ENCODE peak calls at places on chromosomes 2 and 18, in ten cellular contexts. R is SJSA1, J is AG10803, I is astrocyte of the spinal cord, F is cardiac fibroblast, C is Peyer's patch, K is tibial artery, U is kidney, V is HFF-Myc, Z is psoas muscle. L is an unnamed sample.

GRCh38 chr18:7945882-7946281 is 378.8 kb downstream of the PTPRM start:
- DNase-seq in R (peak), J (peak), I (peak), F (peak), C (peak), K (no peak), U (no peak), V (peak), Z (no peak), L (no peak)

GRCh38 chr2:126963390-126963789 is 64.7 kb downstream of the TEX51 start:
- DNase-seq in R (no peak), J (no peak), I (no peak), F (no peak), C (no peak), K (no peak), U (no peak), V (no peak), Z (no peak), L (no peak)

GRCh38 chr18:21191596-21192307 is 50.3 kb upstream of the GREB1L start:
- DNase-seq in R (peak), J (peak), I (peak), F (peak), C (peak), K (peak), U (no peak), V (peak), Z (peak), L (peak)

GRCh38 chr2:99863914-99864273 is 278.5 kb downstream of the AFF3 start:
- DNase-seq in R (no peak), J (no peak), I (no peak), F (no peak), C (no peak), K (no peak), U (no peak), V (no peak), Z (no peak), L (no peak)

GRCh38 chr2:36356199-36356989 is 816 bp downstream of the CRIM1 start:
- DNase-seq in R (peak), J (peak), I (no peak), F (no peak), C (peak), K (peak), U (peak), V (no peak), Z (peak), L (peak)

GRCh38 chr18:80126797-80127196 is 17.7 kb downstream of the ADNP2 start:
- DNase-seq in R (no peak), J (no peak), I (no peak), F (no peak), C (no peak), K (no peak), U (no peak), V (no peak), Z (no peak), L (no peak)

GRCh38 chr2:48189552-48190228 is 283.4 kb upstream of the FBXO11 start:
- DNase-seq in R (no peak), J (no peak), I (no peak), F (no peak), C (peak), K (no peak), U (no peak), V (no peak), Z (peak), L (no peak)

GRCh38 chr18:23257686-23258565 is 122.6 kb downstream of the CABLES1 start:
- DNase-seq in R (no peak), J (peak), I (peak), F (peak), C (no peak), K (no peak), U (no peak), V (no peak), Z (no peak), L (no peak)

GRCh38 chr2:111665551-111666116 is 218.4 kb downstream of the ANAPC1 start:
- DNase-seq in R (no peak), J (no peak), I (no peak), F (no peak), C (no peak), K (no peak), U (no peak), V (no peak), Z (no peak), L (no peak)

GRCh38 chr2:80238692-80239469 is 65.7 kb downstream of the LRRTM1 start:
- DNase-seq in R (peak), J (peak), I (no peak), F (peak), C (peak), K (no peak), U (no peak), V (peak), Z (no peak), L (peak)

GRCh38 chr2:198697218-198697617 is 760.5 kb downstream of the SATB2 start:
- DNase-seq in R (no peak), J (no peak), I (no peak), F (no peak), C (no peak), K (no peak), U (no peak), V (no peak), Z (no peak), L (no peak)

GRCh38 chr18:30486856-30487255 is 555.7 kb downstream of the DSC3 start:
- DNase-seq in R (no peak), J (peak), I (peak), F (peak), C (no peak), K (no peak), U (no peak), V (no peak), Z (no peak), L (no peak)

GRCh38 chr2:162487816-162488215 is 143.9 kb downstream of the GCA start:
- DNase-seq in R (no peak), J (no peak), I (no peak), F (no peak), C (no peak), K (no peak), U (no peak), V (no peak), Z (no peak), L (no peak)

DNA sequence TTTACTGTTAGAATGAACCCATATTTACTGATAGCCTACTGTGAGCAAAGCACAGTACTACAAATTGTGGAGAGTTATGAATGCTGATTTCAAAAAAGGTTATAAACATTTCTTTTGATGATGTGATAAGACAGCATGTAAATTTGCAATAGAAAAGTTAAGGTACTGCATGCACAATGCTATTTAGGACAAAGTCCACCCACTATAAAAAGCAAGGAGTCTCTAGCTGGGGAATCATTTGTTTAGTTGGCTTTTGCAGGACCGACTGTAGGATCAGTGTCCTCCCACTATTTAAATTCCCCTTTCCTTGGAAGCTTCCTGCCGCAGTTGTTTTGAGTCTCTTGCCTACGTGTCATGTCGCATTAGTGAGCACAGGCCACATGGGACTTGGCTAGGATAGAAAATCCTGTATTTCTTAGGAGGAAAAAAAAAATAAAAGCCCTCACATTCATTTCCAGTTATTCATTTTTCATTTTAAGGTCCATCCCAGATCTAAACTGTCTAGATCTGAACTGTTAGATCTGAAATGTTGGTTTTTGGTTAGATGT is 13.1 kb downstream of the QPCT start:
- DNase-seq in R (no peak), J (peak), I (no peak), F (no peak), C (no peak), K (no peak), U (no peak), V (no peak), Z (no peak), L (no peak)
- H3K4me3 ChIP-seq in R (no peak), J (no peak), I (no peak), F (no peak), C (no peak), K (no peak), U (no peak), V (no peak), Z (no peak), L (no peak)

DNA sequence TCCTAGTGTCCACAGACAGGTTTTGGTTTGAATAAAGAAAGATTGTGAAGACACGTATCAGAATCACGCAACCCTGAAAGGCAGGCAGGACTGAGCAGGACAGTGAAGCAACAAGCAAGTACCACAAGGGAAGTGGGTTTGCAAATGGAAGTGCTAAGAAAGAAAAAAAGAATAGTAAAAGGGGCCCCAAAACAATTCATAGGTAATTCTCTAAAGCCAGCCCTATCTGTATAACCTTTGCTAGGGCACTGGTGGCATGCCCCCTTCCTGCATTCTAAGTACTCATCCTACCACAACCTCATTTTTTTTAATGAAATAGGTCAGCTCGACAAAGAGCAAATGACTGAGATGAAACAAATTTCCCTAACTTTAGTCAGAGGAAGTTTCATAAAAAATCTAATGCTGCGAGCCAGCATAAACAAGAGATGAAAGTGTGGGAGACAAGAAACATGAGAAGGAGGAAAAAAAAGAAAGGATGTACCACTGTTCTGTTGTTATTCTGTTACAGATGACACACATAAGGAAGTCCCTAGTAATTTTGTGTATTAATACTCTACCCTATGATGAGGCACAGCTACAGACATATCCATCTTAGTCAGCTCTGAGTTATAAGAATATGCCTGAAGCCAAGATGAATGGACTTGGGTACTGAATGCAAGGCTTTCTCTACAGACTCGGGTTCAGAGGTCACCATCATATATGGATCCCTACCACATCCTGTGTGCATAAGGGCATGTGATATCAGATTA is 32.2 kb downstream of the IKZF2 start:
- DNase-seq in R (no peak), J (peak), I (peak), F (peak), C (no peak), K (no peak), U (no peak), V (no peak), Z (no peak), L (no peak)
- H3K4me3 ChIP-seq in R (no peak), J (no peak), I (no peak), F (no peak), C (no peak), K (no peak), U (no peak), V (no peak), Z (no peak), L (no peak)

DNA sequence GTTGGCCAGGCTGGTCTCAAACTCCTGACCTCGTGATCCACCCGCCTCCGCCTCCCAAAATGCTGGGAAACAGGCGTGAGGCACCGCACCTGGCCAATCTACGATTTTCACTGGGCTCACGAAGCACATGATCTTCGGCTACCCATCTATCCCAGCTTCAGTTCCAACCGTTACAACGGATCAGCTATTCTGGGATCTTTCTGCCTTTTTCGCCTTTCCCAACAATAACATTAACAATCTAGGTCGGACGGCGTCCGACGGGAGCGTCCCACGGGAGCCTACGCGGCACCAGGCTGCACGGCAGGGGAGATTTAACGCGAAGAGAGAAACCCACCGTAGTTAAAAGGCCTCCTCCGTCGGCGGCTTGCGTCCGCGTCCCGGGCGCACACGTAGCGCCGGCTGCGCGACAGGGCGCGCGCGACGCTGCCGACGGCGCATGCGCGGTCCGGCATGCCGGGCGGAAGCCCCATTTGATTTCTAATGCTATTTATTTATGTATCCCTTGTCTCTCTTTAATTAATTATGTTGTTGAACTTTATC is at the start of gene MSL3B:
- DNase-seq in R (peak), J (peak), I (peak), F (peak), C (peak), K (no peak), U (peak), V (peak), Z (no peak), L (peak)
- H3K4me3 ChIP-seq in R (peak), J (peak), I (peak), F (peak), C (peak), K (peak), U (peak), V (peak), Z (peak), L (peak)

GRCh38 chr2:168210898-168211570 is 36.4 kb downstream of the STK39 start:
- DNase-seq in R (no peak), J (peak), I (peak), F (peak), C (no peak), K (no peak), U (no peak), V (peak), Z (no peak), L (no peak)
- H3K4me3 ChIP-seq in R (peak), J (peak), I (no peak), F (no peak), C (no peak), K (peak), U (no peak), V (no peak), Z (peak), L (no peak)